ENCODE peak calls at places on chromosomes 5 and 9, in nine cellular contexts. I, S, B, J, M, N, L, K and O are unnamed samples.
A peak's percentile ranks its signal among the peaks of the same experiment; 100 is the strongest.

GRCh38 chr5:88144219-88145040 is 124.2 kb downstream of the TMEM161B start:
- DNase-seq in I (peak; percentile 43), S (no peak), B (no peak), J (peak; percentile 9), M (no peak), N (peak; percentile 31), L (no peak), K (no peak), O (no peak)

GRCh38 chr5:138944527-138945322 is 69.6 kb upstream of the LRRTM2 start:
- DNase-seq in I (peak; percentile 66), S (no peak), B (no peak), J (no peak), M (peak; percentile 37), N (no peak), L (peak; percentile 11), K (no peak), O (no peak)

GRCh38 chr9:130368631-130369103 is 76.1 kb upstream of the ASS1 start:
- DNase-seq in I (peak; percentile 70), S (no peak), B (no peak), J (no peak), M (no peak), N (no peak), L (no peak), K (peak; percentile 21), O (no peak)

GRCh38 chr5:8685704-8686103 is 816.8 kb downstream of the MTRR start:
- DNase-seq in I (peak; percentile 1), S (no peak), B (no peak), J (no peak), M (no peak), N (no peak), L (no peak), K (no peak), O (no peak)

GRCh38 chr5:115431116-115431515 is 113.5 kb downstream of the FEM1C start:
- DNase-seq in I (no peak), S (no peak), B (no peak), J (no peak), M (no peak), N (no peak), L (no peak), K (no peak), O (no peak)

GRCh38 chr5:17219431-17219830 is 2.0 kb downstream of the BASP1 start:
- DNase-seq in I (no peak), S (no peak), B (no peak), J (no peak), M (no peak), N (no peak), L (no peak), K (no peak), O (no peak)

GRCh38 chr5:152608514-152608913 is 203.4 kb upstream of the NMUR2 start:
- DNase-seq in I (no peak), S (no peak), B (no peak), J (no peak), M (no peak), N (no peak), L (no peak), K (no peak), O (no peak)

GRCh38 chr5:160641405-160641804 is 210.6 kb downstream of the ATP10B start:
- DNase-seq in I (no peak), S (no peak), B (no peak), J (no peak), M (no peak), N (no peak), L (no peak), K (no peak), O (no peak)

GRCh38 chr9:34783951-34784487 is 74.1 kb upstream of the CCL21 start:
- DNase-seq in I (no peak), S (no peak), B (no peak), J (no peak), M (no peak), N (no peak), L (no peak), K (no peak), O (no peak)

GRCh38 chr9:137168575-137168906 is 1.3 kb downstream of the LRRC26 start:
- DNase-seq in I (no peak), S (no peak), B (no peak), J (no peak), M (peak; percentile 63), N (no peak), L (no peak), K (no peak), O (no peak)

GRCh38 chr5:131718487-131719014 is 78.3 kb downstream of the FNIP1 start:
- DNase-seq in I (no peak), S (no peak), B (no peak), J (no peak), M (no peak), N (no peak), L (no peak), K (no peak), O (no peak)

GRCh38 chr5:171931163-171931562 is 75.3 kb downstream of the FBXW11 start:
- DNase-seq in I (no peak), S (no peak), B (no peak), J (no peak), M (no peak), N (no peak), L (no peak), K (no peak), O (no peak)

GRCh38 chr9:69535296-69535832 is 136.8 kb downstream of the APBA1 start:
- DNase-seq in I (no peak), S (no peak), B (no peak), J (no peak), M (no peak), N (no peak), L (no peak), K (no peak), O (no peak)

GRCh38 chr5:132110930-132111329 is 37.3 kb downstream of the CSF2 start:
- DNase-seq in I (no peak), S (peak; percentile 58), B (no peak), J (no peak), M (no peak), N (no peak), L (no peak), K (no peak), O (no peak)